ENCODE peak calls at places on chromosomes 11 and 22, in ten cellular contexts. N, R, F, H, V, Q, O, U, K and S are unnamed samples.

GRCh38 chr22:25485626-25486545 is 78.6 kb upstream of the GRK3 start:
- DNase-seq in N (no peak), R (no peak), F (no peak), H (peak; percentile 18), V (no peak), Q (no peak), O (no peak), U (no peak), K (no peak), S (peak; percentile 40)

GRCh38 chr11:116792869-116793475 is 1.3 kb upstream of the APOA5 start:
- DNase-seq in N (peak; percentile 85), R (peak; percentile 90), F (peak; percentile 80), H (no peak), V (peak; percentile 79), Q (peak; percentile 81), O (no peak), U (no peak), K (no peak), S (no peak)

GRCh38 chr11:86919557-86920210 is 35.5 kb downstream of the FZD4 start:
- DNase-seq in N (peak; percentile 79), R (peak; percentile 37), F (peak; percentile 48), H (peak; percentile 56), V (peak; percentile 68), Q (peak; percentile 83), O (no peak), U (no peak), K (peak; percentile 89), S (peak; percentile 44)

GRCh38 chr11:116732740-116733385 is 39.9 kb downstream of the BUD13 start:
- DNase-seq in N (peak; percentile 39), R (peak; percentile 42), F (peak; percentile 40), H (peak; percentile 86), V (peak; percentile 44), Q (peak; percentile 71), O (peak; percentile 76), U (peak; percentile 22), K (peak; percentile 82), S (peak; percentile 90)

GRCh38 chr22:25365491-25366261 is 146.2 kb downstream of the CRYBB2 start:
- DNase-seq in N (no peak), R (no peak), F (no peak), H (no peak), V (no peak), Q (no peak), O (no peak), U (no peak), K (no peak), S (no peak)

GRCh38 chr11:109012996-109013395 is 348.1 kb downstream of the DDX10 start:
- DNase-seq in N (no peak), R (no peak), F (no peak), H (no peak), V (no peak), Q (no peak), O (no peak), U (no peak), K (no peak), S (no peak)

GRCh38 chr11:34600339-34601084 is 20.4 kb upstream of the EHF start:
- DNase-seq in N (peak; percentile 64), R (peak; percentile 44), F (peak; percentile 33), H (no peak), V (no peak), Q (no peak), O (no peak), U (no peak), K (no peak), S (no peak)

GRCh38 chr11:134040386-134041297 is 28.2 kb upstream of the JAM3 start:
- DNase-seq in N (peak; percentile 90), R (peak; percentile 74), F (no peak), H (no peak), V (no peak), Q (peak; percentile 36), O (peak; percentile 36), U (no peak), K (no peak), S (no peak)

GRCh38 chr22:50505776-50506610 is 1.5 kb downstream of the LMF2 start:
- DNase-seq in N (no peak), R (no peak), F (no peak), H (no peak), V (no peak), Q (no peak), O (no peak), U (no peak), K (no peak), S (no peak)

DNA sequence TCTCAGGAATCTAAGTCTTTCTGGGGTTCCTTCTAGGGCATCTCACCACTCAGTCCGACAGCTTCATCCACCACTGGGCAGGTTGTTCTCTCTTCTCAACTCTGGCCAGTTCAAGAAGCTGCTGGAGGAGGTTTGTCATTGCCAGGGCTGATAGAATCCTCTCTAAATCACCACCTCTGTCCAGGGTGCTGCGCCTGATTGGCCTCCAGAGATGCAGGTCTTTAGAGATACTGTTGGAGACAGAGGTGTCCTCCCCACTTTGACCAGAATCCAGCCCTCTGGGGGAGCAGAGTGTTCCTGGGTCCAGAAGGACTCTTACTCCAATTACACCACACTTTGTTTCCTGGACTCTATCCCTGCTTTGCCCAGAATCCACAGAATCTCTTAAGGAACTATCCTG is 90.2 kb downstream of the NELL1 start:
- DNase-seq in N (no peak), R (no peak), F (no peak), H (no peak), V (no peak), Q (no peak), O (no peak), U (no peak), K (no peak), S (no peak)
- TF ChIP-seq CTCF in N (no peak), R (no peak), F (no peak), H (no peak), V (no peak), Q (no peak), O (no peak), U (no peak), K (no peak), S (no peak)

DNA sequence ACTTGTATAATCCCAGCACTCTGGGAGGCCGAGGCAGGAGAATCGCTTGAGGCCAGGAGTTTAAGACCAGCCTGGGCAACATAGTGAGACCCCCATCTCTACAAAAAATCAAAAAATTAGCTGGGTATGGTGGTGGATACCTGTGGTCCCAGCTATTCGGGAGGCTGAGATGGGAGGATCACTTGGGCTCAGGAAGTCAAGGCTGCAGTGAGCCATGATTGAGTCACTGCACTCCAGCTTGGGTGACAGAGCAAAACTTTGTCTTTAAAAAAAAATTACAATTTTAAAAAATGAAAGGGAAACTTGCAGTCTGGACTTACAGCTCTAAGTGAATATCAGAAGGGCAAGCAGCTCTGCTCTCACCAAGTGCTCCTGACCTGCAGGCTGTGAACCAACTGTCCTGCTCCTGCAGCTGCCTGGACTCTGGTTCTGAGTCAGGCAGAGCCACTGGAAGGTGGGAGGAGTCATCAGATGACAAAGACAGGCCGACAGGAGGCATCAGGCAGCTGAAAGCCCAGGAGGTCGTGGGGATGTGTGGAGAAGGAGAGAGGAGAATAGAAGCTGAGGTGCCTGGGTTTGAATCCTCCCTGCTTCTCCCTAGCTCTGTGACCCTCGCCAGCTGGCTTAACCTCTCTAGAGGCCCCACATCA is 9.6 kb downstream of the SMTNL1 start:
- DNase-seq in N (peak; percentile 26), R (peak; percentile 58), F (peak; percentile 42), H (peak; percentile 70), V (peak; percentile 61), Q (peak; percentile 69), O (peak; percentile 12), U (no peak), K (peak; percentile 42), S (peak; percentile 73)
- TF ChIP-seq CTCF in N (peak; percentile 9), R (peak; percentile 36), F (no peak), H (no peak), V (peak; percentile 40), Q (peak; percentile 24), O (no peak), U (no peak), K (peak; percentile 19), S (no peak)

GRCh38 chr11:35617316-35617686 is 959 bp upstream of the FJX1 start:
- DNase-seq in N (no peak), R (no peak), F (no peak), H (no peak), V (no peak), Q (no peak), O (no peak), U (no peak), K (no peak), S (no peak)

GRCh38 chr11:35617687-35618496 is at the start of gene FJX1:
- DNase-seq in N (peak; percentile 94), R (peak; percentile 97), F (peak; percentile 90), H (peak; percentile 87), V (peak; percentile 93), Q (peak; percentile 95), O (peak; percentile 77), U (no peak), K (peak; percentile 92), S (peak; percentile 76)

GRCh38 chr11:35619754-35620640 is 1.7 kb downstream of the FJX1 start:
- DNase-seq in N (peak; percentile 49), R (peak; percentile 30), F (no peak), H (peak; percentile 29), V (peak; percentile 12), Q (no peak), O (peak; percentile 74), U (no peak), K (peak; percentile 60), S (peak; percentile 28)

GRCh38 chr11:35619030-35619753 is 932 bp downstream of the FJX1 start:
- DNase-seq in N (peak; percentile 61), R (peak; percentile 68), F (peak; percentile 71), H (peak; percentile 66), V (peak; percentile 35), Q (peak; percentile 37), O (peak; percentile 57), U (no peak), K (peak; percentile 55), S (peak; percentile 62)

GRCh38 chr11:35618497-35619029 is 303 bp downstream of the FJX1 start:
- DNase-seq in N (peak; percentile 50), R (no peak), F (peak; percentile 61), H (peak; percentile 79), V (peak; percentile 31), Q (peak; percentile 38), O (no peak), U (no peak), K (peak; percentile 56), S (peak; percentile 58)
- TF ChIP-seq CTCF in N (no peak), R (peak; percentile 20), F (no peak), H (no peak), V (peak; percentile 17), Q (no peak), O (no peak), U (no peak), K (no peak), S (no peak)

GRCh38 chr22:28833276-28833923 is 33.0 kb upstream of the XBP1 start:
- DNase-seq in N (no peak), R (no peak), F (no peak), H (no peak), V (no peak), Q (no peak), O (no peak), U (no peak), K (no peak), S (no peak)

GRCh38 chr22:28835630-28836189 is 35.3 kb upstream of the XBP1 start:
- DNase-seq in N (no peak), R (no peak), F (no peak), H (no peak), V (no peak), Q (no peak), O (no peak), U (no peak), K (no peak), S (no peak)

GRCh38 chr22:28832731-28833130 is 32.4 kb upstream of the XBP1 start:
- DNase-seq in N (no peak), R (no peak), F (no peak), H (no peak), V (no peak), Q (no peak), O (no peak), U (no peak), K (no peak), S (no peak)

GRCh38 chr22:28829358-28830181 is 29.2 kb upstream of the XBP1 start:
- DNase-seq in N (peak; percentile 54), R (peak; percentile 43), F (peak; percentile 35), H (peak; percentile 80), V (peak; percentile 46), Q (peak; percentile 73), O (peak; percentile 78), U (peak; percentile 52), K (peak; percentile 79), S (peak; percentile 83)

GRCh38 chr22:28831140-28832072 is 31.0 kb upstream of the XBP1 start:
- DNase-seq in N (no peak), R (no peak), F (no peak), H (no peak), V (no peak), Q (no peak), O (no peak), U (no peak), K (no peak), S (no peak)
- TF ChIP-seq CTCF in N (no peak), R (no peak), F (no peak), H (no peak), V (no peak), Q (no peak), O (no peak), U (no peak), K (no peak), S (no peak)